ENCODE peak calls at places on chromosomes 5 and 9, in eight cellular contexts. L is omental fat pad; F is Caco-2; R is CD4-positive, alpha-beta T cell; O is cardiac fibroblast; X is HFFc6; M is A673; J is cardiac muscle cell. V is an unnamed sample.

GRCh38 chr5:142433526-142434321 is 108.9 kb upstream of the SPRY4 start:
- DNase-seq in L (no peak), F (no peak), R (no peak), O (peak; percentile 57), X (peak; percentile 55), M (peak; percentile 67), J (no peak), V (no peak)

GRCh38 chr9:38311382-38312270 is 80.9 kb upstream of the ALDH1B1 start:
- DNase-seq in L (no peak), F (peak; percentile 15), R (no peak), O (no peak), X (no peak), M (no peak), J (peak; percentile 71), V (no peak)

GRCh38 chr5:54883374-54884194 is 101.8 kb downstream of the ESM1 start:
- DNase-seq in L (peak; percentile 55), F (no peak), R (no peak), O (peak; percentile 26), X (peak; percentile 18), M (peak; percentile 63), J (peak; percentile 80), V (no peak)

GRCh38 chr9:121185774-121186403 is 15.8 kb downstream of the RAB14 start:
- DNase-seq in L (no peak), F (no peak), R (no peak), O (no peak), X (no peak), M (no peak), J (no peak), V (no peak)

GRCh38 chr9:105557804-105558610 is at the start of gene FKTN:
- DNase-seq in L (peak; percentile 65), F (peak; percentile 90), R (peak; percentile 70), O (peak; percentile 89), X (peak; percentile 86), M (peak; percentile 91), J (peak; percentile 92), V (peak; percentile 69)

GRCh38 chr5:55650391-55650790 is 61.7 kb downstream of the SLC38A9 start:
- DNase-seq in L (no peak), F (no peak), R (no peak), O (peak; percentile 37), X (peak; percentile 32), M (peak; percentile 26), J (no peak), V (no peak)

GRCh38 chr5:119166026-119166425 is 95.1 kb downstream of the DMXL1 start:
- DNase-seq in L (no peak), F (no peak), R (no peak), O (no peak), X (no peak), M (no peak), J (no peak), V (no peak)

GRCh38 chr5:167096816-167097215 is 1194.6 kb upstream of the WWC1 start:
- DNase-seq in L (no peak), F (no peak), R (no peak), O (no peak), X (no peak), M (no peak), J (no peak), V (no peak)

GRCh38 chr5:2577637-2578036 is 173.8 kb downstream of the IRX2 start:
- DNase-seq in L (no peak), F (no peak), R (no peak), O (no peak), X (no peak), M (no peak), J (no peak), V (no peak)

GRCh38 chr5:77223653-77224052 is 13.2 kb downstream of the PDE8B start:
- DNase-seq in L (no peak), F (no peak), R (no peak), O (no peak), X (no peak), M (no peak), J (no peak), V (no peak)

GRCh38 chr5:77214151-77214550 is 3.7 kb downstream of the PDE8B start:
- DNase-seq in L (no peak), F (no peak), R (no peak), O (no peak), X (no peak), M (no peak), J (no peak), V (no peak)

GRCh38 chr5:77222722-77223121 is 12.2 kb downstream of the PDE8B start:
- DNase-seq in L (no peak), F (no peak), R (no peak), O (no peak), X (no peak), M (no peak), J (no peak), V (no peak)

GRCh38 chr5:77213601-77214000 is 3.1 kb downstream of the PDE8B start:
- DNase-seq in L (no peak), F (no peak), R (no peak), O (no peak), X (no peak), M (peak; percentile 32), J (no peak), V (no peak)

GRCh38 chr5:77218263-77218662 is 7.8 kb downstream of the PDE8B start:
- DNase-seq in L (no peak), F (peak; percentile 31), R (no peak), O (no peak), X (no peak), M (no peak), J (peak; percentile 11), V (no peak)
- TF ChIP-seq CTCF in L (no peak), F (no peak), R (no peak), O (peak; percentile 29), X (peak; percentile 56), M (peak; percentile 29), J (peak; percentile 28), V (no peak)

DNA sequence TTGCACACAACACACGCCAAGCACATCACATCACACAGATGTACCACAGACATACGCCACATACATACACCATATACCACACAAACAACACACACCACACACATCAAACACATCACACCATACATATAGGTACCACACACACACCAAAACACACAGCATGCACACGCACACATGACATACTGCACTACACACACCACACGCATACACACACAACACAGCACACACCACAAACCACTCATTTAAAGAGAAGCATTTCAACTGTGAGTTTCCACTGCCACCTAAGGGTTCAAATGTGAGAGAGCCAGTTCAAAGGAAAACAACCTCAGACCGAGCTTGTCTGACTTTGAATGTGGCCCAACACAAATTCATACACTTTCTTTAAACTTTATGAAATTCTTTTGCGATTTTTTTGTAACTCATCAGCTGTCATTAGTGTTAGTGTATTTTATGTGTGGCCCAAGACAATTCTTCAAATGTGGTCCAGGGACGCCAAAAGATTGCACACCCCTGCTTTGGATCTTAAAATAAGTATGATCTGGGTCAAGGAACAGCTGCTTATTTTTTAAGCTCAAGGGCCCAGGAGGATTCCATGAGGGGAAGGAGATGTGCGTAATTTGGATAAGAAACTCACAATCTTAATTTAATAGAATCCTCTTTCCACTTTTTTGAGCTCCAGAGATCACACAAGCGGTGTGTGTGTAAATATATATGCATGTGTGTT is 494.6 kb downstream of the GADD45G start:
- DNase-seq in L (no peak), F (no peak), R (no peak), O (no peak), X (no peak), M (peak; percentile 17), J (peak; percentile 36), V (no peak)
- TF ChIP-seq CTCF in L (no peak), F (peak; percentile 14), R (no peak), O (no peak), X (no peak), M (peak; percentile 46), J (peak; percentile 39), V (peak; percentile 64)

GRCh38 chr9:91433180-91433579 is 9.5 kb upstream of the NFIL3 start:
- DNase-seq in L (no peak), F (peak; percentile 22), R (no peak), O (peak; percentile 94), X (peak; percentile 93), M (peak; percentile 59), J (peak; percentile 31), V (no peak)
- TF ChIP-seq CTCF in L (no peak), F (peak; percentile 32), R (peak; percentile 10), O (peak; percentile 60), X (peak; percentile 75), M (peak; percentile 49), J (peak; percentile 65), V (peak; percentile 45)

DNA sequence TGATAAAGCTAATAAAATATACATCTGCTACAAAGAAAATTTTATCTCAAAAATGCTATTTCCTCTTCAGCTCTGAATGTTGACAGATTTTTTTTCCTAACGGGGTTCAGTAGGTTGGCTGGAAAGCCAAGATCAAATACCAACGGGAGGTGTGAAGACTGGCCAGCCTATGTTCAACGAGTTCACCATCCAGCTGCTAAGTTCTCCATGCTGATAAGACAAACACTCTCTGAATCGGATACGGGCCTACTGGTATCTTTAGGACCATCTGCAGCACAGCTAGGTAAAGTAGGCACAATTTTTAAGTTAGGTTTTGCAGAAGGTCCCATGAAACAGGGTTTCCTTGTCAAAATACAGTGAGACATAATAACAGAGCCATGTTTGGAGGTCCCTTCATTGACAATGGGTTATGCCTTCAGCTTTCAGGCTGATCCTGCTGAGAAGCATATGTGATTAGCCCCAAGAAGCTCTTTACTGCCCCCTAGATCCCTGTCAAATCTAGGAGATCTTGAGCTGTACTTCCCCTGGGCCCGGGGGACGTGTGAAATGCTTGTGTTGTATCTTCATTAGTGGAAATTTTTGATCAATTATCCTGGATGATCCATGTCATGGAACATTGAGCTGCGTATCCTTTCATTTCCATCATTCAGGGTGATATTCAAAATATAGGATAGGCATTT is 60.6 kb downstream of the PGM5 start:
- DNase-seq in L (no peak), F (peak; percentile 0), R (no peak), O (no peak), X (no peak), M (peak; percentile 21), J (peak; percentile 29), V (no peak)
- TF ChIP-seq CTCF in L (no peak), F (no peak), R (no peak), O (no peak), X (peak; percentile 22), M (peak; percentile 47), J (peak; percentile 23), V (peak; percentile 36)